ENCODE peak calls at places on chromosomes 1 and 21, in eight cellular contexts. J is mammary epithelial cell, Q is aorta, I is HCT116, T is GM12878, V is heart right ventricle, W is IMR-90, R is breast epithelium. U is an unnamed sample.

GRCh38 chr1:183079697-183080096 is 56.5 kb downstream of the LAMC1 start:
- DNase-seq in J (no peak), Q (no peak), I (no peak), T (no peak), V (no peak), W (no peak), R (no peak), U (no peak)

GRCh38 chr1:155174334-155175280 is 958 bp downstream of the TRIM46 start:
- DNase-seq in J (no peak), Q (peak; percentile 60), I (no peak), T (no peak), V (peak; percentile 3), W (peak; percentile 15), R (peak; percentile 48), U (peak; percentile 52)

GRCh38 chr1:168469690-168470089 is 74.1 kb downstream of the XCL2 start:
- DNase-seq in J (peak; percentile 33), Q (peak; percentile 85), I (peak; percentile 56), T (no peak), V (peak; percentile 78), W (peak; percentile 40), R (peak; percentile 60), U (peak; percentile 43)

GRCh38 chr1:112716133-112716720 is 1.1 kb upstream of the PPM1J start:
- DNase-seq in J (peak; percentile 84), Q (peak; percentile 90), I (peak; percentile 89), T (no peak), V (peak; percentile 88), W (peak; percentile 90), R (peak; percentile 87), U (peak; percentile 85)

GRCh38 chr1:159229896-159230295 is 25.2 kb downstream of the ACKR1 start:
- DNase-seq in J (no peak), Q (no peak), I (no peak), T (no peak), V (no peak), W (no peak), R (no peak), U (no peak)

GRCh38 chr1:116544588-116545358 is 26.1 kb downstream of the CD58 start:
- DNase-seq in J (peak; percentile 39), Q (no peak), I (no peak), T (no peak), V (no peak), W (no peak), R (no peak), U (no peak)

GRCh38 chr1:39181311-39181710 is 23.2 kb upstream of the MACF1 start:
- DNase-seq in J (no peak), Q (no peak), I (no peak), T (no peak), V (no peak), W (no peak), R (no peak), U (no peak)

GRCh38 chr1:65002508-65003315 is 36.4 kb upstream of the JAK1 start:
- DNase-seq in J (peak; percentile 89), Q (peak; percentile 94), I (peak; percentile 29), T (no peak), V (peak; percentile 83), W (peak; percentile 79), R (peak; percentile 84), U (peak; percentile 87)

GRCh38 chr1:214198571-214198970 is 82.4 kb upstream of the SMYD2 start:
- DNase-seq in J (no peak), Q (no peak), I (no peak), T (no peak), V (no peak), W (no peak), R (no peak), U (no peak)

GRCh38 chr21:33685613-33686197 is 43.4 kb downstream of the ITSN1 start:
- DNase-seq in J (peak; percentile 40), Q (no peak), I (no peak), T (no peak), V (no peak), W (peak; percentile 66), R (no peak), U (no peak)

GRCh38 chr1:107776898-107777663 is 187.9 kb downstream of the VAV3 start:
- DNase-seq in J (no peak), Q (no peak), I (no peak), T (peak; percentile 64), V (no peak), W (no peak), R (no peak), U (no peak)

GRCh38 chr1:164611754-164612642 is 53.0 kb downstream of the PBX1 start:
- DNase-seq in J (peak; percentile 92), Q (no peak), I (peak; percentile 71), T (no peak), V (peak; percentile 33), W (peak; percentile 86), R (peak; percentile 64), U (no peak)

DNA sequence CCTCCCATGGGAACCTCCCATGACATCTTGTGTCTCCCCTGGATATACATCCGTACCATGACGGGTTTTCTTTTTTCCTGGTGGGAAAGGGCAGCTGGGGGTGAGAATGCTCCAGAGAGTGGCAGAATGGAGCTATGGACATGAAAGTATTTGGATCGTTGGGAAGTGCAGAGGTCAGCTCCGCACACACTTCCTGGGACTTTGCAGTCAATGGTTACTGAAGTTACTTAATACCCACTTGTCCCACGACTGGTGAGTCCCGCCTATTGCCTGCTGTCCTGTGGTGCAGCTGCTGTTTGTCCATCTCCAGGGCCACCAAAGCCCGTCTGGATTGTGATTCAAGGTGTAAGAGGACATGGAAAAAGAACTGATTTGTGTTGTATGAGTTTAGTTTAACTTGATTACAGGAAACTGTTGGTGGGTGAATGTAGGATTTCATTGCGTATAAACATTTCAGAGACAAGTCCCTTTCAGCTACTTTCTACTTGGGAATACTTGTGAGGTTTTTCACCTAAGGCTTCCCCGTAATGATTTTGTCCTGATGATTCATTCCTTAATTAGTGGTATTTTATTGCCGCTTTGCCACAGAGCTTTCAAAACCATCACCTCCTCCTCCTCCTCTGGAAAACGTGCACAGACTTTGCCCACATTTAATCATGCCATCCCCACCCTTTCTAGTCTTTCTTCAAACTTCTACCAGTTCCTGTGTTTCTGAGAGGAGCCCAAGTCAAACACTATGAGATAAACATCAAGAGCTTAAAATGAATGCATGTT is 308.8 kb downstream of the KIF26B start:
- DNase-seq in J (peak; percentile 3), Q (no peak), I (no peak), T (no peak), V (no peak), W (no peak), R (no peak), U (no peak)
- H3K27ac ChIP-seq in J (no peak overlapping the region), Q (no peak overlapping the region), I (no peak overlapping the region), T (no peak overlapping the region), V (no peak overlapping the region), W (no peak overlapping the region), R (no peak overlapping the region), U (no peak overlapping the region)

GRCh38 chr1:235151033-235151432 is 10.0 kb downstream of the RBM34 start:
- DNase-seq in J (no peak), Q (no peak), I (no peak), T (no peak), V (no peak), W (no peak), R (no peak), U (no peak)
- H3K4me3 ChIP-seq in J (no peak overlapping the region), Q (no peak overlapping the region), I (no peak overlapping the region), T (no peak overlapping the region), V (no peak overlapping the region), W (no peak overlapping the region), R (no peak overlapping the region), U (no peak overlapping the region)

GRCh38 chr1:51312718-51313117 is 17.6 kb downstream of the TTC39A start:
- DNase-seq in J (no peak), Q (no peak), I (no peak), T (no peak), V (no peak), W (no peak), R (no peak), U (peak; percentile 18)

GRCh38 chr1:51314974-51315373 is 15.4 kb downstream of the TTC39A start:
- DNase-seq in J (no peak), Q (no peak), I (no peak), T (no peak), V (no peak), W (no peak), R (no peak), U (peak; percentile 29)

GRCh38 chr1:51316113-51316763 is 14.1 kb downstream of the TTC39A start:
- DNase-seq in J (no peak), Q (peak; percentile 43), I (no peak), T (no peak), V (no peak), W (no peak), R (no peak), U (no peak)

GRCh38 chr1:51313268-51313852 is 17.0 kb downstream of the TTC39A start:
- DNase-seq in J (no peak), Q (no peak), I (no peak), T (no peak), V (no peak), W (no peak), R (no peak), U (no peak)

DNA sequence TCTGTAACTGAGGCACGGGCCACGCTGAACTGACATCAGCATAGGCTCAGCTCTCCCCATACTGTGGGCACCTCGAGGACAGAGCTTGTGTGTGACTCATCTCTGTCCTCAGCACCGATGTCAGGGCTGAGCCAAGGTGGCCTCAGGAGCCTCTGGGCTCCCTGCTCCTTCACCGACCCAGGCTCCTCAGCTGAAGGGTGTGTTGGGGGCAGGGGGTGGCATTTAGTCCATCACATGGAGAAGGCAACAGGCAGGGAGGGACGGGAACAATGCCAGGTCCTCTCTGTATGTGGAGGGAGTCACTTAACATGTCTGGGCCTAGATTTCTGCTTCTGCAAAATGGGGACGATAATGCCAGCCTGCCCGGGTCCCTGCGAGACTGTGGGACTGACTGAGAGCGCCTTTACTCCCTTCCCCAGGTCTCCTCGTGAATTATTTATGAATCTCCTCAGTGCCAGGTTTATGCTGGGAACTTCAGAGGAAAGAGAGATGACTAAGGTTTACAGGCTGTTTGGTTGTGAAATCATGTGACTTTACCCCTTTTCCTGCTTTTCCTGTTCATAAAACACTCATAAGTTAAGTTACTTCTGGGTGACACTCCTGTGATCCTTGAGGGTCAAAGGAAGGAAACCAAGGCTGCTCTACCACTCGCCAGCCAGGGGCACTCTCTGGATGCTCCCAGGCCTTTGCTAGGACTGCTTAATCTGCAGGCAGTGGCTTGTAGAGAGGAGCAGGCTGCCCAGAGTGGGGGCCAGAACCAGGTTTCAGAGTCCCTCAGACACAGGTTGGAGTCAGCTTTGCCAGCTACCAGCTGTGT is 16.2 kb downstream of the TTC39A start:
- DNase-seq in J (peak; percentile 78), Q (peak; percentile 51), I (no peak), T (no peak), V (no peak), W (peak; percentile 87), R (no peak), U (no peak)
- H3K27ac ChIP-seq in J (peak overlapping the region; percentile 26), Q (no peak overlapping the region), I (peak overlapping the region; percentile 48), T (no peak overlapping the region), V (no peak overlapping the region), W (peak overlapping the region; percentile 69), R (peak overlapping the region; percentile 82), U (peak overlapping the region; percentile 28)

DNA sequence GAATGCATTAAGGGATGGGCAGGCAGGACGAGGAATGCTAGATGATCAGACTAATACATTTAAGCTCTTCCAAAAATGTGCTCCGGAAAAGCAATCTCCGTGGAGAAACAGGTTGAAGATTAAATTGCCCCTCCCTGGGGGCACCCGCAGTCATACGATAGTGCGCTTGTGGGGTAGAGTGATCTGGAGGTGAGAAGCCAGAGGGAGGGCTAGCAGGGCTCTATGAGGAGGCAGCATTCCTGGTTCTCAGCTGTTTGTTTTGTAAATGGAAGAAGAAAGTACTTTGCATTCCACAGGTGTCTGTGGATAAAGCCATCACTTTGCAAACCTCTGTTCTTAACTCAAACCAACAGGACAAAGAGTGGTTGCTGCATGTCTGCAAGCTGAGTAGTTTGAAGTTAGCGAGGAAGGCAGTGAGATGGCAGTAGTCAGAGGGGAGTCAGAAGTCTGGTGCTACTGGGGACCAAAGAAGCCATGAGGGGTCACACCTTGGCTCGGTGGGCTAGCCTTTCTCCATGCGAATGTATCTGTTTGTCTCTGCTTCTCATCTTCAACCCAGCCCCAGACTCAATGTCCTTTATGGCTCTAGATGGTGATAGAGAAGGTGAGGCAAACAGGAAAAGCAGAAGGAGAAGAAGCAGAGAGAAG is 65.3 kb upstream of the GJA8 start:
- DNase-seq in J (no peak), Q (no peak), I (no peak), T (no peak), V (no peak), W (no peak), R (no peak), U (no peak)
- H3K4me3 ChIP-seq in J (no peak overlapping the region), Q (no peak overlapping the region), I (no peak overlapping the region), T (no peak overlapping the region), V (no peak overlapping the region), W (no peak overlapping the region), R (no peak overlapping the region), U (no peak overlapping the region)